ENCODE peak calls at places on chromosomes 16 and 17, in six cellular contexts. One of them, this sample, is unnamed.

GRCh38 chr16:77443834-77444460 is 9.1 kb upstream of the ADAMTS18 start:
- DNase-seq in Calu3: no peak
- DNase-seq in nephron progenitor cell: no peak
- DNase-seq in body of pancreas: no peak
- DNase-seq in HepG2: no peak
- DNase-seq in fibroblast of mammary gland: no peak
- DNase-seq in this sample: no peak

GRCh38 chr17:55635253-55635766 is 87.4 kb downstream of the TMEM100 start:
- DNase-seq in Calu3: no peak
- DNase-seq in nephron progenitor cell: no peak
- DNase-seq in body of pancreas: no peak
- DNase-seq in HepG2: no peak
- DNase-seq in fibroblast of mammary gland: peak; percentile 58
- DNase-seq in this sample: no peak

GRCh38 chr17:6823011-6823442 is 8.5 kb downstream of the TEKT1 start:
- DNase-seq in Calu3: no peak
- DNase-seq in nephron progenitor cell: no peak
- DNase-seq in body of pancreas: no peak
- DNase-seq in HepG2: no peak
- DNase-seq in fibroblast of mammary gland: peak; percentile 87
- DNase-seq in this sample: no peak

GRCh38 chr17:82520041-82520910 is 744 bp downstream of the FOXK2 start:
- DNase-seq in Calu3: no peak
- DNase-seq in nephron progenitor cell: peak; percentile 50
- DNase-seq in body of pancreas: peak; percentile 42
- DNase-seq in HepG2: no peak
- DNase-seq in fibroblast of mammary gland: no peak
- DNase-seq in this sample: peak; percentile 18

GRCh38 chr17:18071751-18072150 is 16.0 kb upstream of the DRG2 start:
- DNase-seq in Calu3: no peak
- DNase-seq in nephron progenitor cell: no peak
- DNase-seq in body of pancreas: no peak
- DNase-seq in HepG2: no peak
- DNase-seq in fibroblast of mammary gland: no peak
- DNase-seq in this sample: no peak

GRCh38 chr17:8163978-8164814 is 1.4 kb upstream of the VAMP2 start:
- DNase-seq in Calu3: no peak
- DNase-seq in nephron progenitor cell: peak; percentile 54
- DNase-seq in body of pancreas: peak; percentile 70
- DNase-seq in HepG2: no peak
- DNase-seq in fibroblast of mammary gland: peak; percentile 83
- DNase-seq in this sample: no peak

GRCh38 chr16:86676216-86676800 is 98.0 kb downstream of the FOXL1 start:
- DNase-seq in Calu3: no peak
- DNase-seq in nephron progenitor cell: no peak
- DNase-seq in body of pancreas: no peak
- DNase-seq in HepG2: no peak
- DNase-seq in fibroblast of mammary gland: peak; percentile 93
- DNase-seq in this sample: no peak

GRCh38 chr17:13812350-13812749 is 210.6 kb upstream of the HS3ST3A1 start:
- DNase-seq in Calu3: no peak
- DNase-seq in nephron progenitor cell: no peak
- DNase-seq in body of pancreas: no peak
- DNase-seq in HepG2: no peak
- DNase-seq in fibroblast of mammary gland: no peak
- DNase-seq in this sample: no peak

GRCh38 chr17:79988163-79988971 is 47.3 kb downstream of the TBC1D16 start:
- DNase-seq in Calu3: peak; percentile 67
- DNase-seq in nephron progenitor cell: no peak
- DNase-seq in body of pancreas: peak; percentile 43
- DNase-seq in HepG2: peak; percentile 99
- DNase-seq in fibroblast of mammary gland: peak; percentile 91
- DNase-seq in this sample: no peak

GRCh38 chr16:87178977-87179376 is 138.2 kb downstream of the C16orf95 start:
- DNase-seq in Calu3: peak; percentile 29
- DNase-seq in nephron progenitor cell: no peak
- DNase-seq in body of pancreas: no peak
- DNase-seq in HepG2: no peak
- DNase-seq in fibroblast of mammary gland: peak; percentile 41
- DNase-seq in this sample: no peak

GRCh38 chr17:66200685-66201092 is 8.8 kb upstream of the CEP112 start:
- DNase-seq in Calu3: peak; percentile 66
- DNase-seq in nephron progenitor cell: peak; percentile 44
- DNase-seq in body of pancreas: peak; percentile 74
- DNase-seq in HepG2: peak; percentile 87
- DNase-seq in fibroblast of mammary gland: peak; percentile 83
- DNase-seq in this sample: peak; percentile 63

GRCh38 chr16:23145608-23146007 is 3.6 kb downstream of the USP31 start:
- DNase-seq in Calu3: peak; percentile 28
- DNase-seq in nephron progenitor cell: no peak
- DNase-seq in body of pancreas: no peak
- DNase-seq in HepG2: no peak
- DNase-seq in fibroblast of mammary gland: peak; percentile 74
- DNase-seq in this sample: no peak

GRCh38 chr16:15553313-15554088 is 89.5 kb downstream of the MARF1 start:
- DNase-seq in Calu3: no peak
- DNase-seq in nephron progenitor cell: no peak
- DNase-seq in body of pancreas: no peak
- DNase-seq in HepG2: no peak
- DNase-seq in fibroblast of mammary gland: peak; percentile 39
- DNase-seq in this sample: no peak

GRCh38 chr17:31373150-31374082 is 18.1 kb upstream of the RAB11FIP4 start:
- DNase-seq in Calu3: no peak
- DNase-seq in nephron progenitor cell: no peak
- DNase-seq in body of pancreas: no peak
- DNase-seq in HepG2: peak; percentile 42
- DNase-seq in fibroblast of mammary gland: peak; percentile 75
- DNase-seq in this sample: no peak

GRCh38 chr16:30010817-30011504 is at the start of gene DOC2A:
- DNase-seq in Calu3: peak; percentile 49
- DNase-seq in nephron progenitor cell: peak; percentile 72
- DNase-seq in body of pancreas: no peak
- DNase-seq in HepG2: no peak
- DNase-seq in fibroblast of mammary gland: no peak
- DNase-seq in this sample: peak; percentile 48

GRCh38 chr16:32116080-32116479 is 137.0 kb upstream of the TP53TG3D start:
- DNase-seq in Calu3: no peak
- DNase-seq in nephron progenitor cell: no peak
- DNase-seq in body of pancreas: peak; percentile 4
- DNase-seq in HepG2: no peak
- DNase-seq in fibroblast of mammary gland: no peak
- DNase-seq in this sample: no peak

GRCh38 chr16:3487521-3488410 is 7.5 kb downstream of the C16orf90 start:
- DNase-seq in Calu3: no peak
- DNase-seq in nephron progenitor cell: no peak
- DNase-seq in body of pancreas: no peak
- DNase-seq in HepG2: peak; percentile 32
- DNase-seq in fibroblast of mammary gland: no peak
- DNase-seq in this sample: no peak

GRCh38 chr16:89024546-89024945 is 47.5 kb upstream of the CBFA2T3 start:
- DNase-seq in Calu3: no peak
- DNase-seq in nephron progenitor cell: no peak
- DNase-seq in body of pancreas: no peak
- DNase-seq in HepG2: no peak
- DNase-seq in fibroblast of mammary gland: no peak
- DNase-seq in this sample: no peak

GRCh38 chr17:21453144-21453982 is 77.2 kb downstream of the KCNJ12 start:
- DNase-seq in Calu3: no peak
- DNase-seq in nephron progenitor cell: no peak
- DNase-seq in body of pancreas: no peak
- DNase-seq in HepG2: no peak
- DNase-seq in fibroblast of mammary gland: no peak
- DNase-seq in this sample: no peak

GRCh38 chr16:10983175-10983558 is 38.8 kb downstream of the CLEC16A start:
- DNase-seq in Calu3: peak; percentile 60
- DNase-seq in nephron progenitor cell: no peak
- DNase-seq in body of pancreas: no peak
- DNase-seq in HepG2: no peak
- DNase-seq in fibroblast of mammary gland: no peak
- DNase-seq in this sample: no peak
- TF ChIP-seq CTCF in Calu3: no peak
- TF ChIP-seq CTCF in nephron progenitor cell: no peak
- TF ChIP-seq CTCF in body of pancreas: no peak
- TF ChIP-seq CTCF in HepG2: peak; percentile 39
- TF ChIP-seq CTCF in fibroblast of mammary gland: no peak
- TF ChIP-seq CTCF in this sample: no peak

GRCh38 chr17:4316648-4317047 is 49.8 kb downstream of the UBE2G1 start:
- DNase-seq in Calu3: no peak
- DNase-seq in nephron progenitor cell: no peak
- DNase-seq in body of pancreas: no peak
- DNase-seq in HepG2: no peak
- DNase-seq in fibroblast of mammary gland: no peak
- DNase-seq in this sample: no peak

GRCh38 chr17:4313482-4314114 is 49.8 kb upstream of the ANKFY1 start:
- DNase-seq in Calu3: no peak
- DNase-seq in nephron progenitor cell: no peak
- DNase-seq in body of pancreas: no peak
- DNase-seq in HepG2: no peak
- DNase-seq in fibroblast of mammary gland: peak; percentile 12
- DNase-seq in this sample: no peak

GRCh38 chr17:4314618-4315017 is 50.8 kb upstream of the ANKFY1 start:
- DNase-seq in Calu3: no peak
- DNase-seq in nephron progenitor cell: no peak
- DNase-seq in body of pancreas: no peak
- DNase-seq in HepG2: no peak
- DNase-seq in fibroblast of mammary gland: no peak
- DNase-seq in this sample: no peak

GRCh38 chr17:4317648-4318047 is 48.8 kb downstream of the UBE2G1 start:
- DNase-seq in Calu3: no peak
- DNase-seq in nephron progenitor cell: no peak
- DNase-seq in body of pancreas: no peak
- DNase-seq in HepG2: no peak
- DNase-seq in fibroblast of mammary gland: no peak
- DNase-seq in this sample: no peak

GRCh38 chr17:4314179-4314578 is 50.4 kb upstream of the ANKFY1 start:
- DNase-seq in Calu3: no peak
- DNase-seq in nephron progenitor cell: no peak
- DNase-seq in body of pancreas: no peak
- DNase-seq in HepG2: no peak
- DNase-seq in fibroblast of mammary gland: no peak
- DNase-seq in this sample: no peak
- TF ChIP-seq CTCF in Calu3: no peak
- TF ChIP-seq CTCF in nephron progenitor cell: no peak
- TF ChIP-seq CTCF in body of pancreas: no peak
- TF ChIP-seq CTCF in HepG2: no peak
- TF ChIP-seq CTCF in fibroblast of mammary gland: no peak
- TF ChIP-seq CTCF in this sample: no peak

GRCh38 chr17:70767102-70767701 is 597.9 kb downstream of the KCNJ2 start:
- DNase-seq in Calu3: peak; percentile 28
- DNase-seq in nephron progenitor cell: peak; percentile 30
- DNase-seq in body of pancreas: no peak
- DNase-seq in HepG2: peak; percentile 31
- DNase-seq in fibroblast of mammary gland: peak; percentile 44
- DNase-seq in this sample: peak; percentile 21
- TF ChIP-seq CTCF in Calu3: peak; percentile 57
- TF ChIP-seq CTCF in nephron progenitor cell: peak; percentile 82
- TF ChIP-seq CTCF in body of pancreas: peak; percentile 67
- TF ChIP-seq CTCF in HepG2: peak; percentile 61
- TF ChIP-seq CTCF in fibroblast of mammary gland: peak; percentile 67
- TF ChIP-seq CTCF in this sample: peak; percentile 95

GRCh38 chr17:49498037-49498615 is 3.0 kb downstream of the NGFR start:
- DNase-seq in Calu3: no peak
- DNase-seq in nephron progenitor cell: no peak
- DNase-seq in body of pancreas: no peak
- DNase-seq in HepG2: no peak
- DNase-seq in fibroblast of mammary gland: no peak
- DNase-seq in this sample: no peak
- TF ChIP-seq CTCF in Calu3: no peak
- TF ChIP-seq CTCF in nephron progenitor cell: peak; percentile 9
- TF ChIP-seq CTCF in body of pancreas: no peak
- TF ChIP-seq CTCF in HepG2: no peak
- TF ChIP-seq CTCF in fibroblast of mammary gland: no peak
- TF ChIP-seq CTCF in this sample: peak; percentile 28

GRCh38 chr17:47099987-47100711 is 88.9 kb downstream of the CDC27 start:
- DNase-seq in Calu3: peak; percentile 97
- DNase-seq in nephron progenitor cell: peak; percentile 93
- DNase-seq in body of pancreas: peak; percentile 89
- DNase-seq in HepG2: peak; percentile 88
- DNase-seq in fibroblast of mammary gland: peak; percentile 83
- DNase-seq in this sample: peak; percentile 90
- TF ChIP-seq CTCF in Calu3: no peak
- TF ChIP-seq CTCF in nephron progenitor cell: no peak
- TF ChIP-seq CTCF in body of pancreas: peak; percentile 25
- TF ChIP-seq CTCF in HepG2: no peak
- TF ChIP-seq CTCF in fibroblast of mammary gland: no peak
- TF ChIP-seq CTCF in this sample: no peak

DNA sequence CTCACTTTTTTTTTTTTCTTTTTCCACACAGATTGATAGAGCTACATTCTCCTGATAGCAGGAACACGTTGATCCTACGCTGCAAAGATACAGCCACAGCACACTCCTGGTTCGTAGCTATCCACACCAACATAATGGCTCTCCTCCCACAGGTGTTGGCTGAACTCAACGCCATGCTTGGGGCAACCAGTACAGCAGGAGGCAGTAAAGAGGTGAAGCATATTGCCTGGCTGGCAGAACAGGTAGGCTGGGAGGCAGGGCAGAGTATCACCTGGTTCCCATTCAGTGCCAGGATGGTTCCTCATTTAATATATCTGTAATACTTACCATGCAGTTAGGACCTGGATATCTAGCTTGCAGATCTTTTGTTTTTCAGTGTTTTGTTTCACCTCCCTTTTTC is 51.1 kb upstream of the VPS4A start:
- DNase-seq in Calu3: no peak
- DNase-seq in nephron progenitor cell: no peak
- DNase-seq in body of pancreas: peak; percentile 11
- DNase-seq in HepG2: no peak
- DNase-seq in fibroblast of mammary gland: no peak
- DNase-seq in this sample: no peak
- TF ChIP-seq CTCF in Calu3: no peak
- TF ChIP-seq CTCF in nephron progenitor cell: no peak
- TF ChIP-seq CTCF in body of pancreas: no peak
- TF ChIP-seq CTCF in HepG2: peak; percentile 35
- TF ChIP-seq CTCF in fibroblast of mammary gland: no peak
- TF ChIP-seq CTCF in this sample: no peak

This sample was measured in neural crest cell.